ENCODE peak calls at places on chromosomes 13 and 19, in nine cellular contexts. O is activated T-helper 9 cell treated with anti-CD3 and anti-CD28 coated beads, Interleukin-2, amount 50 U/mL, for 16 hours; B is AG04450; J is NCI-H446 treated with DMSO at 0.1 percent for 48 hours; N is T-helper 2 cell; P is anterior cingulate cortex; R is IMR-90; F is M059J; G is transverse colon. Y is an unnamed sample.

GRCh38 chr19:401836-402535 is 7.0 kb downstream of the C2CD4C start:
- DNase-seq in B (no peak), G (no peak), P (no peak), J (no peak), N (no peak), O (no peak), F (no peak), R (no peak), Y (no peak)

GRCh38 chr13:80436571-80437169 is 95.7 kb upstream of the SPRY2 start:
- DNase-seq in J (no peak), F (no peak), B (no peak), O (no peak), G (no peak), N (no peak), R (no peak), P (no peak), Y (no peak)

GRCh38 chr19:9945319-9945966 is 9.1 kb upstream of the OLFM2 start:
- DNase-seq in B (peak), F (peak), J (peak), R (peak), N (no peak), O (no peak), G (peak), P (peak), Y (peak)

GRCh38 chr13:93577105-93577504 is 350.5 kb downstream of the GPC6 start:
- DNase-seq in O (no peak), F (no peak), J (no peak), P (no peak), B (no peak), N (no peak), R (no peak), G (no peak), Y (no peak)

GRCh38 chr13:79450110-79450509 is 30.8 kb upstream of the NDFIP2 start:
- DNase-seq in F (no peak), G (no peak), R (no peak), B (no peak), P (no peak), J (no peak), O (no peak), N (peak), Y (no peak)

GRCh38 chr19:46475976-46476375 is 4.6 kb upstream of the PNMA8A start:
- DNase-seq in P (no peak), R (peak), B (no peak), J (no peak), G (no peak), N (no peak), F (no peak), O (no peak), Y (no peak)

GRCh38 chr13:87903568-87903967 is 232.4 kb downstream of the SLITRK5 start:
- DNase-seq in F (no peak), B (no peak), R (no peak), P (no peak), N (no peak), J (peak), G (no peak), O (no peak), Y (no peak)

GRCh38 chr19:47104678-47105077 is 8.9 kb downstream of the ZC3H4 start:
- DNase-seq in R (no peak), G (no peak), B (no peak), J (no peak), F (no peak), N (no peak), O (no peak), P (no peak), Y (no peak)

GRCh38 chr19:53333071-53333465 is 481 bp upstream of the ZNF845 start:
- DNase-seq in F (no peak), G (peak), J (no peak), P (peak), N (no peak), B (peak), R (no peak), O (peak), Y (peak)

GRCh38 chr19:50187937-50188336 is 15.5 kb upstream of the MYH14 start:
- DNase-seq in B (no peak), J (no peak), P (no peak), O (no peak), F (no peak), G (peak), N (no peak), R (no peak), Y (no peak)

GRCh38 chr13:73665279-73665678 is 468.9 kb downstream of the KLF12 start:
- DNase-seq in G (no peak), O (no peak), J (no peak), R (no peak), F (no peak), P (no peak), N (no peak), B (no peak), Y (no peak)

GRCh38 chr13:75803175-75803611 is 167.1 kb downstream of the LMO7 start:
- DNase-seq in G (peak), N (no peak), F (no peak), B (no peak), O (no peak), R (no peak), P (no peak), J (no peak), Y (no peak)

GRCh38 chr13:33678906-33679657 is 138.9 kb upstream of the RFC3 start:
- DNase-seq in O (peak), R (peak), G (peak), J (no peak), F (peak), N (peak), P (peak), B (no peak), Y (peak)

GRCh38 chr13:27006519-27007161 is 165.0 kb downstream of the USP12 start:
- DNase-seq in F (no peak), N (no peak), G (peak), B (no peak), J (no peak), P (peak), O (no peak), R (peak), Y (no peak)

GRCh38 chr19:17404015-17404414 is 1.4 kb downstream of the BST2 start:
- DNase-seq in G (no peak), F (no peak), B (no peak), J (no peak), O (no peak), R (no peak), N (no peak), P (no peak), Y (no peak)

GRCh38 chr13:97258801-97259200 is 36.7 kb downstream of the MBNL2 start:
- DNase-seq in O (no peak), J (no peak), N (no peak), G (no peak), R (peak), P (no peak), F (no peak), B (no peak), Y (no peak)

GRCh38 chr13:38674208-38674607 is 12.7 kb upstream of the FREM2 start:
- DNase-seq in B (no peak), O (no peak), N (no peak), G (no peak), J (no peak), R (no peak), P (no peak), F (peak), Y (no peak)

GRCh38 chr19:3131168-3131567 is 4.7 kb upstream of the GNA15 start:
- DNase-seq in R (no peak), G (no peak), N (no peak), O (no peak), P (no peak), J (no peak), B (no peak), F (no peak), Y (no peak)

GRCh38 chr19:10290876-10291553 is 1.3 kb downstream of the ICAM5 start:
- DNase-seq in F (peak), O (no peak), G (peak), N (no peak), J (no peak), P (no peak), R (peak), B (no peak), Y (no peak)

GRCh38 chr19:9700229-9700981 is 25.5 kb upstream of the ZNF562 start:
- DNase-seq in O (no peak), F (no peak), R (no peak), J (no peak), N (no peak), B (no peak), P (no peak), G (no peak), Y (no peak)

GRCh38 chr19:16463991-16464575 is 7.7 kb downstream of the EPS15L1 start:
- DNase-seq in O (no peak), R (peak), G (no peak), P (no peak), B (no peak), N (no peak), F (peak), J (no peak), Y (peak)